ENCODE peak calls at places on chromosomes 1 and 21, in seven cellular contexts. L is neuronal stem cell, U is H9, Q is IMR-90, D is H1, Y is trophoblast cell, M is mesenchymal stem cell. C is an unnamed sample.

GRCh38 chr1:12406218-12407021 is 176.6 kb downstream of the VPS13D start:
- DNase-seq in L (peak), U (no peak), Q (peak), D (no peak), Y (peak), M (peak), C (peak)

GRCh38 chr1:214683596-214683995 is 80.6 kb downstream of the CENPF start:
- DNase-seq in L (no peak), U (peak), Q (no peak), D (peak), Y (no peak), M (no peak), C (peak)

GRCh38 chr1:185464788-185465187 is 147.7 kb upstream of the IVNS1ABP start:
- DNase-seq in L (no peak), U (no peak), Q (no peak), D (no peak), Y (no peak), M (no peak), C (no peak)

GRCh38 chr1:70277875-70278274 is 56.7 kb downstream of the SRSF11 start:
- DNase-seq in L (no peak), U (no peak), Q (no peak), D (no peak), Y (no peak), M (no peak), C (no peak)

GRCh38 chr1:151993734-151994496 is at the start of gene S100A10:
- DNase-seq in L (no peak), U (peak), Q (peak), D (no peak), Y (peak), M (peak), C (peak)

GRCh38 chr1:234613128-234613875 is 3.3 kb upstream of the IRF2BP2 start:
- DNase-seq in L (no peak), U (no peak), Q (peak), D (no peak), Y (peak), M (peak), C (no peak)

GRCh38 chr1:170670751-170671628 is 7.1 kb downstream of the PRRX1 start:
- DNase-seq in L (no peak), U (peak), Q (peak), D (no peak), Y (peak), M (no peak), C (peak)

GRCh38 chr1:230919201-230919600 is 50.9 kb upstream of the C1orf198 start:
- DNase-seq in L (no peak), U (no peak), Q (no peak), D (no peak), Y (no peak), M (no peak), C (no peak)

GRCh38 chr1:185934476-185935189 is 200.4 kb downstream of the HMCN1 start:
- DNase-seq in L (no peak), U (no peak), Q (peak), D (no peak), Y (no peak), M (no peak), C (no peak)

GRCh38 chr1:29243863-29244185 is 7.5 kb downstream of the PTPRU start:
- DNase-seq in L (no peak), U (no peak), Q (peak), D (no peak), Y (no peak), M (peak), C (no peak)

DNA sequence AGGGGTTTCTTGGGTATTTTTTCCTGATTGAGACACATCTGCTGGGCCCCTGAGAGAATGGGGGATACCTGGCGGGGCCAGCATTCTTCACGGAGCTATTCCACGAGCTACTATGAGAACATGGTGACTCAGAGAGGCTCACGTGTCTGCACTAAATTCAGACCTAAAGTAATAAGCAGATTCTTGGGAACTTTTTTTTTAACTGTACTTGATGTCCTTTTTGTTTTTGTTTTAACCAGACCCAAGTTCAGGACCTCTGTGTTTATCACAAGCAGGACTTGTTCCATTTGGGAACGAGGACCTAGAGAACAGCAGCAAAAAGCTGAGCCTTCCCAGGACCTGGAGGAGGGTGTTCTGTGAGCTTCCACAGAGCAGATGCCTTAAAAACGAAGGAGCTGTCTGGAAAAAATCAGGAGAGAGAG is 44.0 kb downstream of the EVA1C start:
- DNase-seq in L (no peak), U (no peak), Q (peak), D (no peak), Y (no peak), M (no peak), C (no peak)
- H3K4ac ChIP-seq in L (no peak), U (no peak), Q (peak), D (no peak), Y (no peak), M (no peak), C (no peak)

GRCh38 chr1:40663324-40664166 is 1.9 kb downstream of the RIMS3 start:
- DNase-seq in L (no peak), U (no peak), Q (no peak), D (no peak), Y (no peak), M (no peak), C (peak)
- H3K9ac ChIP-seq in L (peak), U (no peak), Q (no peak), D (no peak), Y (no peak), M (no peak), C (no peak)

GRCh38 chr1:228063251-228064191 is 19.0 kb upstream of the ARF1 start:
- DNase-seq in L (no peak), U (no peak), Q (no peak), D (no peak), Y (no peak), M (no peak), C (no peak)
- H2BK5ac ChIP-seq in L (no peak), U (no peak), Q (no peak), D (no peak), Y (no peak), M (no peak), C (no peak)

GRCh38 chr1:162681127-162681435 is 48.8 kb downstream of the DDR2 start:
- DNase-seq in L (no peak), U (no peak), Q (no peak), D (no peak), Y (no peak), M (no peak), C (no peak)

GRCh38 chr1:162678439-162678838 is 46.2 kb downstream of the DDR2 start:
- DNase-seq in L (no peak), U (no peak), Q (peak), D (no peak), Y (no peak), M (peak), C (no peak)

GRCh38 chr1:162682013-162682419 is 49.8 kb downstream of the DDR2 start:
- DNase-seq in L (no peak), U (no peak), Q (no peak), D (no peak), Y (no peak), M (no peak), C (no peak)

GRCh38 chr1:162679298-162679697 is 47.0 kb downstream of the DDR2 start:
- DNase-seq in L (no peak), U (no peak), Q (no peak), D (no peak), Y (no peak), M (no peak), C (no peak)

DNA sequence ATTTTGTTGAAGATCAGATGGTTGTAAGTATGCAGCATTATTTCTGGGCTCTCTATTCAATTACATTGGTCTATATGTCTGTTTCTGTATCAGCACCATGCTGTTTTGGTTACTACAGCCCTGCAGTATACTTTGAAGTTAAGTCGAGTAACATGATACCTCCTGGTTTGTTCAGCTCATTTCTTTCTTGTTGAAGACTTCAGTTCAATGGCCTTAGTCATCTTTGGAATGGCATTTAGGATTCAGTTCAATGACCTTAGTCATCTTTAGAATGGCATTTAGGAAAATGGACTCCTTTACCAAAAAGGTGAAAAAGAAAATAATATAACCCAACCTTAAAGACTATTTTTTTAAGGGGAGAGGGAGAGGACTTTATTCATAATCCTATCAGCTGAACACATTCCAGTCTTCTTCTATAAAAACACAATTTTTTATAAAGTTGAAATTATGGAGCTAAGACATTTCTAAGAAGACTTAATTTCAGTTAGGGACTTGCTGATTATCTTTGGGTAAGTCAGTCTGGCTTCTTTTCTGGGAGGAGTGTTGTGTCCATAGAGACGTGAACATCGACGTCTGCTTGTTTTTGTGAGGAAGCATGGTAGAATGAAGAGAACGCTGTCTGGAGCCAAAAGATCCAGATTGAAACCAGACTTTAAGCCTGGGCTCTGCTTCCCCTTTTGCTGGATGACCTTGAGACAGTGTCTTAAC is 48.3 kb downstream of the DDR2 start:
- DNase-seq in L (no peak), U (no peak), Q (no peak), D (no peak), Y (peak), M (no peak), C (peak)
- H3K4ac ChIP-seq in L (no peak), U (no peak), Q (peak), D (no peak), Y (no peak), M (no peak), C (no peak)

DNA sequence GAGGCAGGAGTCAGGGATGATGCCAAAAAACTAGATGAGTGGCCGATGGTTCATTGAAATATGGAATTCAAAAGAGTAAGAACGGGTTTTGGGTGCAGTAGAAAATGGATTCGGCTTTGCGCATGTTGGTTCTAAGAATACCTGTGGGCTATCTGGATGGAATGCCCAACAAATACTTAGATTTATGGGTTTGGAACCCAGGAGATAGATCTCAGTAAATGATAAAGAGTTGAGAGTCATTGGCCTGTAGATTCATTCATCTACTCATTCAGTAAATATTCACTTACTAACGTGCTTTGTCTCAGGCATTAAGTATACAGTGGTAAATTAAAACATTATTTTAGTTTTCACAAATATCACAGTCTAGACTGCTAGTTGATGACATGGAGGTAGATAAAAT is 247.7 kb downstream of the NFIA start:
- DNase-seq in L (no peak), U (no peak), Q (no peak), D (no peak), Y (peak), M (no peak), C (no peak)
- H3K9ac ChIP-seq in L (no peak), U (no peak), Q (no peak), D (no peak), Y (no peak), M (no peak), C (no peak)

C was measured in mesendoderm.